ENCODE peak calls at places on chromosomes 2 and 18, in seven cellular contexts. One of them, this sample, is unnamed. For H3K4me1, the result is how much of the 10 kb centered on the place peaks cover.

GRCh38 chr18:55539240-55539639 is 48.8 kb downstream of the TCF4 start:
- DNase-seq in HCT116: no peak
- DNase-seq in ascending aorta: no peak
- DNase-seq in endodermal cell: no peak
- DNase-seq in colonic mucosa: no peak
- DNase-seq in hepatocyte: no peak
- DNase-seq in A549: no peak
- DNase-seq in this sample: no peak

GRCh38 chr2:27123302-27124150 is at the start of gene ABHD1:
- DNase-seq in HCT116: no peak
- DNase-seq in ascending aorta: peak
- DNase-seq in endodermal cell: peak
- DNase-seq in colonic mucosa: peak
- DNase-seq in hepatocyte: peak
- DNase-seq in A549: peak
- DNase-seq in this sample: peak

GRCh38 chr2:16653083-16653375 is 12.6 kb downstream of the CYRIA start:
- DNase-seq in HCT116: no peak
- DNase-seq in ascending aorta: no peak
- DNase-seq in endodermal cell: peak
- DNase-seq in colonic mucosa: no peak
- DNase-seq in hepatocyte: no peak
- DNase-seq in A549: no peak
- DNase-seq in this sample: no peak

GRCh38 chr18:8752329-8752728 is 47.0 kb downstream of the MTCL1 start:
- DNase-seq in HCT116: no peak
- DNase-seq in ascending aorta: no peak
- DNase-seq in endodermal cell: no peak
- DNase-seq in colonic mucosa: no peak
- DNase-seq in hepatocyte: no peak
- DNase-seq in A549: no peak
- DNase-seq in this sample: no peak

GRCh38 chr2:197993830-197994229 is 189.4 kb downstream of the PLCL1 start:
- DNase-seq in HCT116: no peak
- DNase-seq in ascending aorta: no peak
- DNase-seq in endodermal cell: no peak
- DNase-seq in colonic mucosa: no peak
- DNase-seq in hepatocyte: no peak
- DNase-seq in A549: no peak
- DNase-seq in this sample: no peak

GRCh38 chr2:49687873-49688272 is 533.6 kb upstream of the FSHR start:
- DNase-seq in HCT116: no peak
- DNase-seq in ascending aorta: no peak
- DNase-seq in endodermal cell: no peak
- DNase-seq in colonic mucosa: no peak
- DNase-seq in hepatocyte: no peak
- DNase-seq in A549: no peak
- DNase-seq in this sample: no peak

GRCh38 chr2:41726364-41726763 is 321.5 kb upstream of the PKDCC start:
- DNase-seq in HCT116: no peak
- DNase-seq in ascending aorta: no peak
- DNase-seq in endodermal cell: no peak
- DNase-seq in colonic mucosa: no peak
- DNase-seq in hepatocyte: no peak
- DNase-seq in A549: no peak
- DNase-seq in this sample: no peak

GRCh38 chr18:8450013-8450412 is 159.2 kb upstream of the RAB12 start:
- DNase-seq in HCT116: peak
- DNase-seq in ascending aorta: no peak
- DNase-seq in endodermal cell: peak
- DNase-seq in colonic mucosa: no peak
- DNase-seq in hepatocyte: no peak
- DNase-seq in A549: peak
- DNase-seq in this sample: no peak

GRCh38 chr2:36358317-36358659 is 2.7 kb downstream of the CRIM1 start:
- DNase-seq in HCT116: no peak
- DNase-seq in ascending aorta: no peak
- DNase-seq in endodermal cell: no peak
- DNase-seq in colonic mucosa: no peak
- DNase-seq in hepatocyte: no peak
- DNase-seq in A549: no peak
- DNase-seq in this sample: no peak

GRCh38 chr2:238024986-238025385 is 35.8 kb upstream of the SCLY start:
- DNase-seq in HCT116: no peak
- DNase-seq in ascending aorta: no peak
- DNase-seq in endodermal cell: no peak
- DNase-seq in colonic mucosa: peak
- DNase-seq in hepatocyte: no peak
- DNase-seq in A549: no peak
- DNase-seq in this sample: no peak

GRCh38 chr2:191571163-191571769 is 106.7 kb upstream of the NABP1 start:
- DNase-seq in HCT116: peak
- DNase-seq in ascending aorta: no peak
- DNase-seq in endodermal cell: no peak
- DNase-seq in colonic mucosa: no peak
- DNase-seq in hepatocyte: peak
- DNase-seq in A549: peak
- DNase-seq in this sample: no peak

GRCh38 chr18:8601277-8602032 is 7.8 kb upstream of the RAB12 start:
- DNase-seq in HCT116: no peak
- DNase-seq in ascending aorta: no peak
- DNase-seq in endodermal cell: no peak
- DNase-seq in colonic mucosa: no peak
- DNase-seq in hepatocyte: no peak
- DNase-seq in A549: no peak
- DNase-seq in this sample: no peak

GRCh38 chr18:59623456-59624383 is 73.5 kb downstream of the CCBE1 start:
- DNase-seq in HCT116: no peak
- DNase-seq in ascending aorta: no peak
- DNase-seq in endodermal cell: no peak
- DNase-seq in colonic mucosa: no peak
- DNase-seq in hepatocyte: no peak
- DNase-seq in A549: no peak
- DNase-seq in this sample: no peak

GRCh38 chr2:100126172-100126571 is 16.2 kb downstream of the AFF3 start:
- DNase-seq in HCT116: no peak
- DNase-seq in ascending aorta: no peak
- DNase-seq in endodermal cell: peak
- DNase-seq in colonic mucosa: no peak
- DNase-seq in hepatocyte: no peak
- DNase-seq in A549: no peak
- DNase-seq in this sample: peak

GRCh38 chr2:74181739-74182138 is 3.1 kb upstream of the MOB1A start:
- DNase-seq in HCT116: no peak
- DNase-seq in ascending aorta: peak
- DNase-seq in endodermal cell: no peak
- DNase-seq in colonic mucosa: no peak
- DNase-seq in hepatocyte: no peak
- DNase-seq in A549: no peak
- DNase-seq in this sample: peak

GRCh38 chr18:63603772-63604171 is 16.6 kb downstream of the SERPINB13 start:
- DNase-seq in HCT116: no peak
- DNase-seq in ascending aorta: no peak
- DNase-seq in endodermal cell: no peak
- DNase-seq in colonic mucosa: no peak
- DNase-seq in hepatocyte: no peak
- DNase-seq in A549: no peak
- DNase-seq in this sample: no peak

GRCh38 chr2:180707867-180708205 is 272.6 kb upstream of the UBE2E3 start:
- DNase-seq in HCT116: peak
- DNase-seq in ascending aorta: no peak
- DNase-seq in endodermal cell: no peak
- DNase-seq in colonic mucosa: peak
- DNase-seq in hepatocyte: peak
- DNase-seq in A549: peak
- DNase-seq in this sample: no peak

GRCh38 chr2:30029804-30030203 is 108.4 kb upstream of the ALK start:
- DNase-seq in HCT116: no peak
- DNase-seq in ascending aorta: no peak
- DNase-seq in endodermal cell: no peak
- DNase-seq in colonic mucosa: no peak
- DNase-seq in hepatocyte: peak
- DNase-seq in A549: no peak
- DNase-seq in this sample: peak

GRCh38 chr2:114543106-114543806 is 100.8 kb downstream of the DPP10 start:
- DNase-seq in HCT116: no peak
- DNase-seq in ascending aorta: peak
- DNase-seq in endodermal cell: peak
- DNase-seq in colonic mucosa: peak
- DNase-seq in hepatocyte: peak
- DNase-seq in A549: no peak
- DNase-seq in this sample: peak

DNA sequence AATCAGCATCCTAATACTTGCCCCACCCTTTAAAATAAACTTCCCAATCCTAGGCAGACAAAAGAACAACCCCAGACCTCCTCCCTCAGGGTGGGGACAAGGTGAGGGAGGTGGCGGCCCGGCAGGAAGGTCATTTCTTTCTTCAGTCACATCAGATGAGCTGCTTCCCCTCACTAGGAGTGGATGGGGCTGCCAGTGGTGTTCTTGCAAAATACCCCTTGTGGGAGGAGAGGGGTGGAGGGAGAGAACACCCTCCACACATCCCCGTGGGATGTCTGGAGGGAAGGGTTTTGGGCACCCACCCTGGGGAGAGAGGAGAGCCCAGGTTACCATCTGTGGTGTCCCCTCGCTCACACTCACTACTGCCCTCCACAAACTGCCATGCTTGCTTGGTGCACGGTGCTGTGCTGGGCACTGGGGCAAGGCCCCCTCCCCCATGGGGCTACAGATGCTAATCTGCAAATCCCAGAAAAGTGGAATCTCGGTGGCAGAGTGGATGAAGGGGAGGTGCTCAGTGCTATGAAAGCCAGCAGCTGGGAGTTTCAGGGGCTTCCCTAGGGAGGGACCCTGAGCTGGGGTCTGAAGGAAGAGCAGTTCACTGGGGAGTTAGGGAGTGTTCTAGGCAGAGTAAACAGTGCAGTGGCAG is 63.9 kb downstream of the ODC1 start:
- DNase-seq in HCT116: no peak
- DNase-seq in ascending aorta: no peak
- DNase-seq in endodermal cell: no peak
- DNase-seq in colonic mucosa: no peak
- DNase-seq in hepatocyte: no peak
- DNase-seq in A549: no peak
- DNase-seq in this sample: no peak
- H3K4me1 ChIP-seq in HCT116: under half
- H3K4me1 ChIP-seq in ascending aorta: under half
- H3K4me1 ChIP-seq in endodermal cell: under half
- H3K4me1 ChIP-seq in colonic mucosa: under half
- H3K4me1 ChIP-seq in hepatocyte: under half
- H3K4me1 ChIP-seq in A549: half or more
- H3K4me1 ChIP-seq in this sample: half or more

GRCh38 chr2:144835634-144836351 is 315.9 kb upstream of the ZEB2 start:
- DNase-seq in HCT116: peak
- DNase-seq in ascending aorta: no peak
- DNase-seq in endodermal cell: no peak
- DNase-seq in colonic mucosa: no peak
- DNase-seq in hepatocyte: no peak
- DNase-seq in A549: no peak
- DNase-seq in this sample: no peak

GRCh38 chr2:144836635-144837350 is 316.9 kb upstream of the ZEB2 start:
- DNase-seq in HCT116: no peak
- DNase-seq in ascending aorta: no peak
- DNase-seq in endodermal cell: no peak
- DNase-seq in colonic mucosa: no peak
- DNase-seq in hepatocyte: no peak
- DNase-seq in A549: no peak
- DNase-seq in this sample: no peak

GRCh38 chr2:144832048-144832447 is 312.1 kb upstream of the ZEB2 start:
- DNase-seq in HCT116: no peak
- DNase-seq in ascending aorta: no peak
- DNase-seq in endodermal cell: no peak
- DNase-seq in colonic mucosa: no peak
- DNase-seq in hepatocyte: no peak
- DNase-seq in A549: no peak
- DNase-seq in this sample: no peak

GRCh38 chr2:144834954-144835633 is 315.2 kb upstream of the ZEB2 start:
- DNase-seq in HCT116: no peak
- DNase-seq in ascending aorta: no peak
- DNase-seq in endodermal cell: no peak
- DNase-seq in colonic mucosa: no peak
- DNase-seq in hepatocyte: peak
- DNase-seq in A549: no peak
- DNase-seq in this sample: no peak

GRCh38 chr2:144834363-144834762 is 314.4 kb upstream of the ZEB2 start:
- DNase-seq in HCT116: no peak
- DNase-seq in ascending aorta: no peak
- DNase-seq in endodermal cell: no peak
- DNase-seq in colonic mucosa: no peak
- DNase-seq in hepatocyte: no peak
- DNase-seq in A549: no peak
- DNase-seq in this sample: no peak
- TF ChIP-seq CTCF in HCT116: no peak
- TF ChIP-seq CTCF in ascending aorta: no peak
- TF ChIP-seq CTCF in endodermal cell: no peak
- TF ChIP-seq CTCF in colonic mucosa: no peak
- TF ChIP-seq CTCF in hepatocyte: no peak
- TF ChIP-seq CTCF in A549: no peak
- TF ChIP-seq CTCF in this sample: no peak

GRCh38 chr18:32372381-32373061 is 98.2 kb downstream of the GAREM1 start:
- DNase-seq in HCT116: peak
- DNase-seq in ascending aorta: no peak
- DNase-seq in endodermal cell: no peak
- DNase-seq in colonic mucosa: peak
- DNase-seq in hepatocyte: peak
- DNase-seq in A549: peak
- DNase-seq in this sample: peak

GRCh38 chr18:32371384-32371783 is 99.3 kb downstream of the GAREM1 start:
- DNase-seq in HCT116: no peak
- DNase-seq in ascending aorta: no peak
- DNase-seq in endodermal cell: no peak
- DNase-seq in colonic mucosa: no peak
- DNase-seq in hepatocyte: no peak
- DNase-seq in A549: no peak
- DNase-seq in this sample: no peak

GRCh38 chr18:32372047-32372380 is 98.7 kb downstream of the GAREM1 start:
- DNase-seq in HCT116: no peak
- DNase-seq in ascending aorta: no peak
- DNase-seq in endodermal cell: no peak
- DNase-seq in colonic mucosa: no peak
- DNase-seq in hepatocyte: no peak
- DNase-seq in A549: no peak
- DNase-seq in this sample: no peak

GRCh38 chr18:32373995-32374394 is 96.7 kb downstream of the GAREM1 start:
- DNase-seq in HCT116: peak
- DNase-seq in ascending aorta: no peak
- DNase-seq in endodermal cell: no peak
- DNase-seq in colonic mucosa: peak
- DNase-seq in hepatocyte: peak
- DNase-seq in A549: no peak
- DNase-seq in this sample: no peak

GRCh38 chr18:32373505-32373904 is 97.2 kb downstream of the GAREM1 start:
- DNase-seq in HCT116: no peak
- DNase-seq in ascending aorta: no peak
- DNase-seq in endodermal cell: no peak
- DNase-seq in colonic mucosa: no peak
- DNase-seq in hepatocyte: no peak
- DNase-seq in A549: no peak
- DNase-seq in this sample: no peak
- H3K4me1 ChIP-seq in HCT116: under half
- H3K4me1 ChIP-seq in ascending aorta: under half
- H3K4me1 ChIP-seq in endodermal cell: under half
- H3K4me1 ChIP-seq in colonic mucosa: under half
- H3K4me1 ChIP-seq in hepatocyte: under half
- H3K4me1 ChIP-seq in A549: under half
- H3K4me1 ChIP-seq in this sample: under half

GRCh38 chr18:24514439-24514838 is 54.0 kb downstream of the HRH4 start:
- DNase-seq in HCT116: peak
- DNase-seq in ascending aorta: no peak
- DNase-seq in endodermal cell: peak
- DNase-seq in colonic mucosa: no peak
- DNase-seq in hepatocyte: no peak
- DNase-seq in A549: peak
- DNase-seq in this sample: no peak
- TF ChIP-seq CTCF in HCT116: peak
- TF ChIP-seq CTCF in ascending aorta: no peak
- TF ChIP-seq CTCF in endodermal cell: peak
- TF ChIP-seq CTCF in colonic mucosa: peak
- TF ChIP-seq CTCF in hepatocyte: peak
- TF ChIP-seq CTCF in A549: no peak
- TF ChIP-seq CTCF in this sample: no peak

This sample was measured in lung.